ENCODE peak calls at places on chromosomes 2 and 18, in eight cellular contexts. One of them, this sample, is unnamed.

GRCh38 chr2:28624798-28625701 is 126.6 kb upstream of the PPP1CB start:
- DNase-seq in K562: no peak
- DNase-seq in HepG2: peak; percentile 47
- DNase-seq in right lobe of liver: peak; percentile 79
- DNase-seq in IMR-90: peak; percentile 63
- DNase-seq in sigmoid colon: peak; percentile 87
- DNase-seq in H1: no peak
- DNase-seq in A549: no peak
- DNase-seq in this sample: peak; percentile 40

GRCh38 chr2:127143851-127144782 is 37.2 kb upstream of the BIN1 start:
- DNase-seq in K562: no peak
- DNase-seq in right lobe of liver: no peak
- DNase-seq in sigmoid colon: no peak
- DNase-seq in HepG2: no peak
- DNase-seq in A549: no peak
- DNase-seq in H1: no peak
- DNase-seq in IMR-90: peak; percentile 49
- DNase-seq in this sample: no peak

GRCh38 chr2:207819839-207820784 is 50.4 kb upstream of the FZD5 start:
- DNase-seq in right lobe of liver: peak; percentile 88
- DNase-seq in HepG2: peak; percentile 97
- DNase-seq in K562: no peak
- DNase-seq in IMR-90: no peak
- DNase-seq in sigmoid colon: no peak
- DNase-seq in H1: no peak
- DNase-seq in A549: peak; percentile 72
- DNase-seq in this sample: no peak

GRCh38 chr18:77970814-77971213 is 721.2 kb downstream of the GALR1 start:
- DNase-seq in right lobe of liver: no peak
- DNase-seq in K562: no peak
- DNase-seq in IMR-90: no peak
- DNase-seq in A549: no peak
- DNase-seq in H1: peak; percentile 15
- DNase-seq in sigmoid colon: no peak
- DNase-seq in HepG2: no peak
- DNase-seq in this sample: no peak

GRCh38 chr18:6521804-6522418 is 107.2 kb upstream of the L3MBTL4 start:
- DNase-seq in sigmoid colon: no peak
- DNase-seq in HepG2: peak; percentile 53
- DNase-seq in H1: peak; percentile 44
- DNase-seq in A549: no peak
- DNase-seq in IMR-90: peak; percentile 47
- DNase-seq in right lobe of liver: no peak
- DNase-seq in K562: peak; percentile 61
- DNase-seq in this sample: no peak

GRCh38 chr2:186852508-186852907 is 3.5 kb upstream of the ZSWIM2 start:
- DNase-seq in H1: no peak
- DNase-seq in HepG2: no peak
- DNase-seq in K562: no peak
- DNase-seq in sigmoid colon: no peak
- DNase-seq in A549: no peak
- DNase-seq in IMR-90: no peak
- DNase-seq in right lobe of liver: no peak
- DNase-seq in this sample: no peak

GRCh38 chr2:55811048-55811447 is 112.5 kb downstream of the EFEMP1 start:
- DNase-seq in IMR-90: no peak
- DNase-seq in H1: no peak
- DNase-seq in K562: no peak
- DNase-seq in A549: no peak
- DNase-seq in sigmoid colon: no peak
- DNase-seq in right lobe of liver: no peak
- DNase-seq in HepG2: no peak
- DNase-seq in this sample: no peak

GRCh38 chr18:37565138-37565984 is at the start of gene CELF4:
- DNase-seq in K562: no peak
- DNase-seq in HepG2: no peak
- DNase-seq in A549: no peak
- DNase-seq in IMR-90: no peak
- DNase-seq in sigmoid colon: peak; percentile 55
- DNase-seq in H1: no peak
- DNase-seq in right lobe of liver: no peak
- DNase-seq in this sample: no peak

GRCh38 chr2:234840336-234840735 is 111.5 kb upstream of the SH3BP4 start:
- DNase-seq in HepG2: peak; percentile 69
- DNase-seq in IMR-90: peak; percentile 99
- DNase-seq in right lobe of liver: no peak
- DNase-seq in A549: peak; percentile 53
- DNase-seq in H1: peak; percentile 21
- DNase-seq in sigmoid colon: no peak
- DNase-seq in K562: no peak
- DNase-seq in this sample: no peak

GRCh38 chr2:226687641-226688253 is 111.9 kb downstream of the IRS1 start:
- DNase-seq in sigmoid colon: no peak
- DNase-seq in H1: no peak
- DNase-seq in IMR-90: peak; percentile 29
- DNase-seq in K562: no peak
- DNase-seq in right lobe of liver: no peak
- DNase-seq in A549: no peak
- DNase-seq in HepG2: no peak
- DNase-seq in this sample: no peak

GRCh38 chr2:165307317-165307716 is 68.1 kb downstream of the SCN2A start:
- DNase-seq in sigmoid colon: no peak
- DNase-seq in H1: no peak
- DNase-seq in right lobe of liver: no peak
- DNase-seq in K562: no peak
- DNase-seq in IMR-90: no peak
- DNase-seq in HepG2: no peak
- DNase-seq in A549: no peak
- DNase-seq in this sample: no peak
- TF ChIP-seq POLR2A in sigmoid colon: no peak
- TF ChIP-seq POLR2A in H1: no peak
- TF ChIP-seq POLR2A in right lobe of liver: no peak
- TF ChIP-seq POLR2A in K562: no peak
- TF ChIP-seq POLR2A in IMR-90: no peak
- TF ChIP-seq POLR2A in HepG2: no peak
- TF ChIP-seq POLR2A in A549: no peak
- TF ChIP-seq POLR2A in this sample: no peak

DNA sequence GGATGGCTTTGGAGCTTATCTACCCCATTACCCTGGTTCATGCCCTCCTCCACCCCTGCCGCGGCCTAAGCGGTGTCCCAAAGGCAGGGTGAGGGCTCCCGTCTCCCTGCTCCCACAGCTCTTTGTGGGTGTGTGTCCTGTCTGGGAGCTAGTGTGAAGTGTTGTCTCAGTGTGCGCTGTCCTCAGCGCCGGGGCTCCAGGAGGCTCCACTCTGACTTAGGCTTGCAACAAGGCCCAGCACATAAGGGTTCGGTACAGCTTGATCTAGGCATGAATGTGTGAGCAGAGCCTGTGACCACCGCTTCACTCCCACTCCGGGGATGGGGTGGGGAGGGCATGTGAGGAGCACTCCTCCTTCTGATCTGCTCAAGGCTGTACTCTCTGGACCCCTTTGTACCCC is 1.2 kb downstream of the MC2R start:
- DNase-seq in H1: no peak
- DNase-seq in K562: no peak
- DNase-seq in IMR-90: no peak
- DNase-seq in A549: no peak
- DNase-seq in right lobe of liver: no peak
- DNase-seq in sigmoid colon: no peak
- DNase-seq in HepG2: no peak
- DNase-seq in this sample: no peak
- TF ChIP-seq POLR2A in H1: no peak
- TF ChIP-seq POLR2A in K562: no peak
- TF ChIP-seq POLR2A in IMR-90: no peak
- TF ChIP-seq POLR2A in A549: no peak
- TF ChIP-seq POLR2A in right lobe of liver: no peak
- TF ChIP-seq POLR2A in sigmoid colon: no peak
- TF ChIP-seq POLR2A in HepG2: no peak
- TF ChIP-seq POLR2A in this sample: no peak

DNA sequence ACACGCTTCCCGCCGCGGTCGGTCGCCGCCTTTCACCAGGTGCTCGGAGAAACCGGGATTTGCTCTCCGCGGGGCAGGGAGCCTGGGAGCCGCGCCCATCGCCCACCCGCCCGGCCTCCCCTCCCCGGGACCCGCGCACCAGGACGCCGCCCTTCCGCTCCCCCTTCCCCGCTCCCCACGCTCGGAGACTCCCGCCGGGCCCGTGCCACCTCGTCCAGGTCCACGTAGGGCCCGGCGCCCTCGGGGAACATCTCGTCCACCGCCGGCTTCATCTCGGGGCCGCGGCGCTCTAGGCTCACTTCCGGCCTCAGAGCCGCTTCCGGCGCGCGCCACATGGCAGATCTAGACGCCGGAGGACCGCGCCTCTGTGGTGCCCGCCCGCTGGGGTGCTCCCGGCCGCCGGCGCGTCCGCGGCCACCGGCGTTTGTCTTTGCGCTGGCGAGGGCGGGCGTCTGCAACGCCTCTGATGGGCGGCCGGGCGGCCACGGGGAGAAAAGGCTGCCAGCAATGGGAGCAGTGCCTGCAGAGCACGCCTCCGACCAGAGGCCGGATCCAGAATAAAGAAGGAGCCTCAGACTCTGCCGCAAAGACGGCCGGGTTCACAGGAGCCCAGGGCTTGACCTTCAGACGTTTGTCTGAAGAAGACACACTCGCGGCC is at the start of gene COPS9:
- DNase-seq in sigmoid colon: peak; percentile 92
- DNase-seq in K562: peak; percentile 86
- DNase-seq in HepG2: peak; percentile 76
- DNase-seq in right lobe of liver: peak; percentile 90
- DNase-seq in A549: peak; percentile 85
- DNase-seq in H1: no peak
- DNase-seq in IMR-90: peak; percentile 85
- DNase-seq in this sample: peak; percentile 99
- TF ChIP-seq POLR2A in sigmoid colon: peak; percentile 30
- TF ChIP-seq POLR2A in K562: peak; percentile 72
- TF ChIP-seq POLR2A in HepG2: peak; percentile 72
- TF ChIP-seq POLR2A in right lobe of liver: peak; percentile 61
- TF ChIP-seq POLR2A in A549: peak; percentile 85
- TF ChIP-seq POLR2A in H1: peak; percentile 71
- TF ChIP-seq POLR2A in IMR-90: peak; percentile 83
- TF ChIP-seq POLR2A in this sample: no peak

GRCh38 chr2:236998250-236998649 is 87.4 kb upstream of the COPS8 start:
- DNase-seq in sigmoid colon: no peak
- DNase-seq in IMR-90: peak; percentile 9
- DNase-seq in A549: no peak
- DNase-seq in HepG2: no peak
- DNase-seq in right lobe of liver: no peak
- DNase-seq in H1: no peak
- DNase-seq in K562: no peak
- DNase-seq in this sample: no peak
- TF ChIP-seq POLR2A in sigmoid colon: no peak
- TF ChIP-seq POLR2A in IMR-90: no peak
- TF ChIP-seq POLR2A in A549: no peak
- TF ChIP-seq POLR2A in HepG2: no peak
- TF ChIP-seq POLR2A in right lobe of liver: no peak
- TF ChIP-seq POLR2A in H1: no peak
- TF ChIP-seq POLR2A in K562: no peak
- TF ChIP-seq POLR2A in this sample: no peak

GRCh38 chr2:215019085-215019484 is 119.3 kb downstream of the ABCA12 start:
- DNase-seq in right lobe of liver: no peak
- DNase-seq in K562: no peak
- DNase-seq in A549: no peak
- DNase-seq in sigmoid colon: no peak
- DNase-seq in H1: no peak
- DNase-seq in IMR-90: no peak
- DNase-seq in HepG2: no peak
- DNase-seq in this sample: no peak
- TF ChIP-seq POLR2A in right lobe of liver: no peak
- TF ChIP-seq POLR2A in K562: no peak
- TF ChIP-seq POLR2A in A549: no peak
- TF ChIP-seq POLR2A in sigmoid colon: no peak
- TF ChIP-seq POLR2A in H1: no peak
- TF ChIP-seq POLR2A in IMR-90: no peak
- TF ChIP-seq POLR2A in HepG2: no peak
- TF ChIP-seq POLR2A in this sample: no peak

GRCh38 chr18:25310045-25310444 is 41.9 kb downstream of the ZNF521 start:
- DNase-seq in A549: no peak
- DNase-seq in IMR-90: peak; percentile 80
- DNase-seq in right lobe of liver: no peak
- DNase-seq in HepG2: no peak
- DNase-seq in H1: no peak
- DNase-seq in K562: peak; percentile 58
- DNase-seq in sigmoid colon: no peak
- DNase-seq in this sample: no peak
- TF ChIP-seq POLR2A in A549: no peak
- TF ChIP-seq POLR2A in IMR-90: no peak
- TF ChIP-seq POLR2A in right lobe of liver: no peak
- TF ChIP-seq POLR2A in HepG2: no peak
- TF ChIP-seq POLR2A in H1: no peak
- TF ChIP-seq POLR2A in K562: no peak
- TF ChIP-seq POLR2A in sigmoid colon: no peak
- TF ChIP-seq POLR2A in this sample: no peak

GRCh38 chr2:165793161-165793778 is 777 bp downstream of the GALNT3 start:
- DNase-seq in K562: no peak
- DNase-seq in HepG2: no peak
- DNase-seq in A549: no peak
- DNase-seq in sigmoid colon: no peak
- DNase-seq in right lobe of liver: peak; percentile 56
- DNase-seq in IMR-90: no peak
- DNase-seq in H1: no peak
- DNase-seq in this sample: peak; percentile 6
- TF ChIP-seq POLR2A in K562: no peak
- TF ChIP-seq POLR2A in HepG2: no peak
- TF ChIP-seq POLR2A in A549: no peak
- TF ChIP-seq POLR2A in sigmoid colon: no peak
- TF ChIP-seq POLR2A in right lobe of liver: no peak
- TF ChIP-seq POLR2A in IMR-90: no peak
- TF ChIP-seq POLR2A in H1: peak; percentile 12
- TF ChIP-seq POLR2A in this sample: no peak

GRCh38 chr2:95026471-95027368 is 1.2 kb downstream of the MAL start:
- DNase-seq in H1: no peak
- DNase-seq in sigmoid colon: no peak
- DNase-seq in right lobe of liver: peak; percentile 34
- DNase-seq in HepG2: no peak
- DNase-seq in IMR-90: no peak
- DNase-seq in A549: no peak
- DNase-seq in K562: peak; percentile 10
- DNase-seq in this sample: no peak

GRCh38 chr2:95024960-95025405 is 525 bp upstream of the MAL start:
- DNase-seq in sigmoid colon: no peak
- DNase-seq in right lobe of liver: no peak
- DNase-seq in H1: no peak
- DNase-seq in A549: no peak
- DNase-seq in IMR-90: no peak
- DNase-seq in HepG2: no peak
- DNase-seq in K562: no peak
- DNase-seq in this sample: no peak

GRCh38 chr2:95027369-95027720 is 1.8 kb downstream of the MAL start:
- DNase-seq in sigmoid colon: no peak
- DNase-seq in IMR-90: no peak
- DNase-seq in K562: no peak
- DNase-seq in right lobe of liver: no peak
- DNase-seq in H1: no peak
- DNase-seq in A549: no peak
- DNase-seq in HepG2: no peak
- DNase-seq in this sample: no peak

GRCh38 chr2:95024306-95024880 is 1.1 kb upstream of the MAL start:
- DNase-seq in K562: no peak
- DNase-seq in IMR-90: no peak
- DNase-seq in sigmoid colon: no peak
- DNase-seq in A549: no peak
- DNase-seq in HepG2: no peak
- DNase-seq in right lobe of liver: no peak
- DNase-seq in H1: no peak
- DNase-seq in this sample: no peak

GRCh38 chr2:95025406-95026319 is at the start of gene MAL:
- DNase-seq in A549: no peak
- DNase-seq in H1: no peak
- DNase-seq in right lobe of liver: no peak
- DNase-seq in IMR-90: no peak
- DNase-seq in HepG2: no peak
- DNase-seq in K562: no peak
- DNase-seq in sigmoid colon: no peak
- DNase-seq in this sample: no peak
- TF ChIP-seq POLR2A in A549: no peak
- TF ChIP-seq POLR2A in H1: no peak
- TF ChIP-seq POLR2A in right lobe of liver: no peak
- TF ChIP-seq POLR2A in IMR-90: no peak
- TF ChIP-seq POLR2A in HepG2: no peak
- TF ChIP-seq POLR2A in K562: no peak
- TF ChIP-seq POLR2A in sigmoid colon: no peak
- TF ChIP-seq POLR2A in this sample: no peak